ENCODE peak calls at places on chromosomes 1 and 21, in nine cellular contexts. O, V, L, B, W, K, X, E and G are unnamed samples.

GRCh38 chr21:41642399-41642798 is 124.5 kb downstream of the RIPK4 start:
- DNase-seq in B (no peak), O (no peak), K (no peak), L (no peak), V (no peak), E (no peak), X (no peak), W (no peak), G (no peak)

GRCh38 chr1:234212764-234213406 is 160.4 kb upstream of the COA6 start:
- DNase-seq in V (peak; percentile 39), E (no peak), W (peak; percentile 60), O (no peak), L (peak; percentile 53), K (no peak), B (no peak), X (peak; percentile 53), G (no peak)

GRCh38 chr1:1290238-1290731 is 10.0 kb downstream of the SCNN1D start:
- DNase-seq in O (peak; percentile 92), L (no peak), B (peak; percentile 36), V (no peak), K (peak; percentile 83), E (peak; percentile 56), X (peak; percentile 73), W (peak; percentile 73), G (peak; percentile 63)

GRCh38 chr1:111270781-111271463 is 19.7 kb upstream of the CHIA start:
- DNase-seq in V (no peak), E (no peak), O (no peak), W (no peak), X (no peak), L (no peak), B (no peak), K (no peak), G (no peak)

GRCh38 chr1:17439250-17440073 is at the start of gene RCC2:
- DNase-seq in K (peak; percentile 67), O (peak; percentile 85), W (peak; percentile 60), X (peak; percentile 88), V (no peak), L (peak; percentile 72), B (peak; percentile 59), E (peak; percentile 53), G (peak; percentile 87)

GRCh38 chr1:60897003-60897402 is 185.4 kb upstream of the NFIA start:
- DNase-seq in V (no peak), B (no peak), E (no peak), K (no peak), W (no peak), L (no peak), X (no peak), O (no peak), G (no peak)

GRCh38 chr1:92784051-92784638 is 763 bp downstream of the EVI5 start:
- DNase-seq in L (peak; percentile 89), B (peak; percentile 2), X (peak; percentile 27), O (peak; percentile 36), V (peak; percentile 38), W (peak; percentile 32), K (peak; percentile 30), E (peak; percentile 19), G (peak; percentile 69)

GRCh38 chr1:227793948-227794812 is 21.3 kb upstream of the PRSS38 start:
- DNase-seq in V (no peak), X (peak; percentile 52), K (no peak), W (no peak), E (peak; percentile 47), O (peak; percentile 80), B (no peak), L (peak; percentile 40), G (peak; percentile 18)

GRCh38 chr1:183881387-183882084 is 76.6 kb downstream of the RGL1 start:
- DNase-seq in L (peak; percentile 63), E (peak; percentile 57), B (no peak), X (no peak), W (no peak), K (no peak), O (peak; percentile 59), V (no peak), G (peak; percentile 76)

GRCh38 chr1:233993651-233994050 is 89.2 kb downstream of the SLC35F3 start:
- DNase-seq in X (no peak), V (no peak), K (no peak), L (peak; percentile 98), E (no peak), W (no peak), O (no peak), B (no peak), G (no peak)

GRCh38 chr1:181620183-181620582 is 136.9 kb downstream of the CACNA1E start:
- DNase-seq in E (no peak), O (no peak), B (no peak), L (peak; percentile 24), W (no peak), X (no peak), V (no peak), K (no peak), G (no peak)

GRCh38 chr1:38261574-38261973 is 215.0 kb upstream of the POU3F1 start:
- DNase-seq in O (no peak), X (no peak), L (no peak), V (no peak), W (no peak), E (no peak), K (no peak), B (no peak), G (no peak)

GRCh38 chr1:107196973-107197562 is 56.2 kb downstream of the NTNG1 start:
- DNase-seq in L (no peak), B (no peak), V (peak; percentile 61), X (no peak), E (no peak), O (no peak), K (peak; percentile 10), W (peak; percentile 48), G (no peak)

GRCh38 chr1:27031235-27032118 is 18.8 kb upstream of the TENT5B start:
- DNase-seq in V (no peak), E (peak; percentile 68), O (peak; percentile 87), L (peak; percentile 86), B (no peak), K (peak; percentile 89), W (no peak), X (peak; percentile 84), G (peak; percentile 71)

GRCh38 chr21:34933609-34934345 is 115.3 kb downstream of the RUNX1 start:
- DNase-seq in B (peak; percentile 11), V (no peak), W (no peak), K (no peak), X (no peak), O (no peak), L (no peak), E (no peak), G (no peak)

GRCh38 chr21:31987696-31988095 is 114.9 kb downstream of the HUNK start:
- DNase-seq in L (no peak), K (peak; percentile 60), B (no peak), E (no peak), O (no peak), X (no peak), V (no peak), W (no peak), G (no peak)

GRCh38 chr1:154556422-154556821 is 2.0 kb downstream of the UBE2Q1 start:
- DNase-seq in L (no peak), V (no peak), K (no peak), E (peak; percentile 25), B (no peak), W (no peak), X (no peak), O (peak; percentile 60), G (peak; percentile 30)